ENCODE peak calls at places on chromosome 18, in six cellular contexts. P is foreskin keratinocyte, U is cardiac muscle cell, A is spleen, W is fibroblast of lung, N is stomach. M is an unnamed sample.
A peak's percentile ranks its signal among the peaks of the same experiment; 100 is the strongest.

GRCh38 chr18:42920621-42921020 is 194.9 kb downstream of the RIT2 start:
- DNase-seq in P (no peak), U (peak; percentile 32), A (no peak), W (no peak), N (no peak), M (no peak)

GRCh38 chr18:79438581-79438980 is 42.9 kb downstream of the NFATC1 start:
- DNase-seq in P (no peak), U (no peak), A (no peak), W (no peak), N (no peak), M (no peak)

GRCh38 chr18:24539866-24540604 is 79.6 kb downstream of the HRH4 start:
- DNase-seq in P (no peak), U (peak; percentile 26), A (no peak), W (no peak), N (no peak), M (no peak)

GRCh38 chr18:10376735-10377134 is 77.7 kb upstream of the APCDD1 start:
- DNase-seq in P (no peak), U (no peak), A (no peak), W (no peak), N (no peak), M (no peak)

GRCh38 chr18:32831781-32832180 is 59.0 kb upstream of the KLHL14 start:
- DNase-seq in P (peak; percentile 47), U (no peak), A (no peak), W (no peak), N (no peak), M (peak; percentile 33)

GRCh38 chr18:36912887-36913286 is 84.0 kb downstream of the KIAA1328 start:
- DNase-seq in P (no peak), U (no peak), A (no peak), W (no peak), N (no peak), M (no peak)

GRCh38 chr18:55706893-55707292 is 118.9 kb upstream of the TCF4 start:
- DNase-seq in P (peak; percentile 78), U (peak; percentile 24), A (no peak), W (peak; percentile 29), N (no peak), M (no peak)

GRCh38 chr18:37188016-37188791 is 359.3 kb downstream of the KIAA1328 start:
- DNase-seq in P (no peak), U (no peak), A (no peak), W (no peak), N (no peak), M (no peak)

GRCh38 chr18:8937112-8937641 is 165.3 kb upstream of the NDUFV2 start:
- DNase-seq in P (no peak), U (no peak), A (no peak), W (no peak), N (no peak), M (no peak)

GRCh38 chr18:8780227-8780626 is 74.9 kb downstream of the MTCL1 start:
- DNase-seq in P (no peak), U (no peak), A (no peak), W (no peak), N (peak; percentile 18), M (no peak)

GRCh38 chr18:3162181-3162580 is 57.6 kb downstream of the MYOM1 start:
- DNase-seq in P (peak; percentile 80), U (no peak), A (no peak), W (no peak), N (peak; percentile 46), M (peak; percentile 71)

GRCh38 chr18:76658627-76659026 is 163.6 kb upstream of the ZNF516 start:
- DNase-seq in P (no peak), U (no peak), A (no peak), W (no peak), N (no peak), M (no peak)

GRCh38 chr18:49170925-49171509 is 220.3 kb upstream of the SMAD7 start:
- DNase-seq in P (no peak), U (no peak), A (no peak), W (no peak), N (no peak), M (no peak)

GRCh38 chr18:55819448-55819847 is 231.5 kb upstream of the TCF4 start:
- DNase-seq in P (no peak), U (no peak), A (no peak), W (no peak), N (no peak), M (no peak)

GRCh38 chr18:26403451-26403850 is 144.9 kb downstream of the KCTD1 start:
- DNase-seq in P (no peak), U (no peak), A (no peak), W (peak; percentile 12), N (no peak), M (no peak)

GRCh38 chr18:33580540-33580939 is 2.5 kb downstream of the ASXL3 start:
- DNase-seq in P (no peak), U (no peak), A (no peak), W (no peak), N (no peak), M (no peak)

GRCh38 chr18:54235871-54236270 is 11.4 kb upstream of the MBD2 start:
- DNase-seq in P (no peak), U (peak; percentile 62), A (no peak), W (no peak), N (no peak), M (no peak)

GRCh38 chr18:14747513-14748474 is at the start of gene ANKRD30B:
- DNase-seq in P (no peak), U (no peak), A (no peak), W (peak; percentile 0), N (no peak), M (no peak)

GRCh38 chr18:25704096-25704870 is 352.3 kb upstream of the ZNF521 start:
- DNase-seq in P (no peak), U (no peak), A (no peak), W (no peak), N (no peak), M (no peak)

GRCh38 chr18:49843778-49844625 is 30.7 kb upstream of the ACAA2 start:
- DNase-seq in P (no peak), U (no peak), A (peak; percentile 59), W (no peak), N (no peak), M (no peak)

GRCh38 chr18:34875150-34875549 is 165.1 kb downstream of the DTNA start:
- DNase-seq in P (no peak), U (no peak), A (no peak), W (no peak), N (no peak), M (no peak)

GRCh38 chr18:3037423-3037915 is 24.5 kb upstream of the LPIN2 start:
- DNase-seq in P (peak; percentile 57), U (peak; percentile 79), A (no peak), W (peak; percentile 76), N (peak; percentile 60), M (peak; percentile 72)

GRCh38 chr18:51427012-51427411 is 229.5 kb upstream of the MEX3C start:
- DNase-seq in P (peak; percentile 69), U (peak; percentile 30), A (no peak), W (no peak), N (no peak), M (no peak)

GRCh38 chr18:32019251-32019943 is 772 bp downstream of the RNF125 start:
- DNase-seq in P (peak; percentile 63), U (peak; percentile 29), A (peak; percentile 90), W (peak; percentile 34), N (peak; percentile 49), M (no peak)

DNA sequence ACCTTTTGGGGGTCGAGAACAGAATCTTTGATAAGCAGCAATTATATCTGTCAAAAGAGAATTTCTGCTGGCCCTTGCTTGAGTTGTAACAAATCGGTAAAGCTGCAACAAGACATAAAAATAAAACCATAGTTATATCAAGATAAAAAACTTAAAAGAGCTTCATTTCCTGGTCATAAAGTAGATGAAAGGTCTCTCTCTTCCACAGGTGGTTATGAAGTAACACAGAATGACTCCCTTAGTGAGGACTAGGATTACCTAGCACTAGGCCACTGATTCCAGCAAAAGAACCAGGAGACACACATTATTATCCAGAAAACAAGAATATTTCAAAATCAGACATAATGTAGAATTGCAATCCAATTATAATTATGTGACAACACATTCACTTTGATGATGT is 5.4 kb downstream of the AFG3L2 start:
- DNase-seq in P (no peak), U (no peak), A (no peak), W (no peak), N (no peak), M (no peak)
- H3K27ac ChIP-seq in P (no peak overlapping the region), U (no peak overlapping the region), A (no peak overlapping the region), W (no peak overlapping the region), N (peak overlapping the region; percentile 56), M (no peak overlapping the region)

GRCh38 chr18:74315464-74316256 is at the start of gene C18orf63:
- DNase-seq in P (no peak), U (no peak), A (no peak), W (no peak), N (no peak), M (no peak)
- H3K27ac ChIP-seq in P (no peak within 1 kb of the TSS), U (no peak within 1 kb of the TSS), A (no peak within 1 kb of the TSS), W (no peak within 1 kb of the TSS), N (no peak within 1 kb of the TSS), M (no peak within 1 kb of the TSS)

GRCh38 chr18:70422061-70422965 is 133.5 kb downstream of the SOCS6 start:
- DNase-seq in P (peak; percentile 88), U (peak; percentile 93), A (no peak), W (peak; percentile 95), N (peak; percentile 80), M (peak; percentile 79)

GRCh38 chr18:70421471-70421870 is 132.6 kb downstream of the SOCS6 start:
- DNase-seq in P (peak; percentile 62), U (no peak), A (no peak), W (no peak), N (no peak), M (no peak)

GRCh38 chr18:70423120-70423519 is 134.3 kb downstream of the SOCS6 start:
- DNase-seq in P (no peak), U (no peak), A (no peak), W (no peak), N (no peak), M (no peak)

GRCh38 chr18:70425236-70425635 is 136.4 kb downstream of the SOCS6 start:
- DNase-seq in P (no peak), U (no peak), A (no peak), W (no peak), N (no peak), M (no peak)

DNA sequence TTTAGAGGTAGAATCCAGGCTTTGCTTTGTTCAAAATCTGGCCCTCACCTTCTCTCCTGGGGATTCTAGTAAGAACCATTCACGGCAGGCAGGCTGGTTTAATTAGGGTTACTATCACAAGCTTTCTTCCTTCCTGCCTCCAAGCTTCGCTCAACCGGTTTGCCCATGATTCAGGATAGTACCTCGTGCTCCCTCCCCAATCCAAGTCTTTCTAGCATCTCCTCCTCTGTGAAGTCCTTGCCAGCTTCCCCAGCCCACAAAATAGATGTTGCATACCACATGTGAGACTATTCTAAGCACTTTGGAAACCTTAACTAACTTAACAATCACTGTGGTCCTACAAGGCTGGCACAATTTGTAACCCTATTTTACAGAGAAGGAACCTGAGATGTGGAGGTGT is 135.1 kb downstream of the SOCS6 start:
- DNase-seq in P (peak; percentile 82), U (peak; percentile 49), A (no peak), W (no peak), N (peak; percentile 55), M (peak; percentile 83)
- H3K27ac ChIP-seq in P (no peak overlapping the region), U (no peak overlapping the region), A (no peak overlapping the region), W (no peak overlapping the region), N (peak overlapping the region; percentile 73), M (peak overlapping the region; percentile 97)

GRCh38 chr18:21652073-21652472 is 40.0 kb downstream of the SNRPD1 start:
- DNase-seq in P (no peak), U (no peak), A (no peak), W (no peak), N (no peak), M (no peak)

GRCh38 chr18:21660078-21660477 is 44.5 kb downstream of the ABHD3 start:
- DNase-seq in P (no peak), U (no peak), A (no peak), W (no peak), N (no peak), M (no peak)

GRCh38 chr18:21656402-21656801 is 44.3 kb downstream of the SNRPD1 start:
- DNase-seq in P (peak; percentile 17), U (peak; percentile 55), A (no peak), W (peak; percentile 24), N (no peak), M (no peak)
- H3K27ac ChIP-seq in P (no peak overlapping the region), U (no peak overlapping the region), A (no peak overlapping the region), W (no peak overlapping the region), N (no peak overlapping the region), M (no peak overlapping the region)